ENCODE peak calls at places on chromosomes 11 and 22, in seven cellular contexts. Q is GM04504, L is kidney epithelial cell, T is neuronal stem cell, Y is GM04503, E is type B pancreatic cell, S is ovary. A is an unnamed sample.
A peak's percentile ranks its signal among the peaks of the same experiment; 100 is the strongest.

GRCh38 chr11:69378303-69379141 is 84.6 kb downstream of the MYEOV start:
- DNase-seq in Q (no peak), L (no peak), T (no peak), Y (no peak), E (no peak), S (peak; percentile 3), A (no peak)

GRCh38 chr22:21734540-21735197 is 925 bp downstream of the YPEL1 start:
- DNase-seq in Q (no peak), L (no peak), T (no peak), Y (no peak), E (no peak), S (no peak), A (no peak)

GRCh38 chr22:20775342-20775895 is 1.5 kb downstream of the SERPIND1 start:
- DNase-seq in Q (no peak), L (no peak), T (no peak), Y (no peak), E (no peak), S (no peak), A (no peak)

GRCh38 chr22:19795617-19796008 is 35.0 kb downstream of the TBX1 start:
- DNase-seq in Q (peak; percentile 28), L (no peak), T (no peak), Y (no peak), E (no peak), S (no peak), A (no peak)

GRCh38 chr11:117822031-117822521 is 2.5 kb downstream of the FXYD2 start:
- DNase-seq in Q (no peak), L (no peak), T (no peak), Y (no peak), E (no peak), S (peak; percentile 32), A (no peak)

GRCh38 chr22:28316014-28316413 is 363.6 kb downstream of the TTC28 start:
- DNase-seq in Q (no peak), L (no peak), T (no peak), Y (no peak), E (no peak), S (no peak), A (no peak)

GRCh38 chr11:1731451-1732059 is 18.8 kb downstream of the IFITM10 start:
- DNase-seq in Q (no peak), L (no peak), T (no peak), Y (no peak), E (no peak), S (no peak), A (no peak)

GRCh38 chr11:74566386-74566960 is 25.9 kb upstream of the POLD3 start:
- DNase-seq in Q (no peak), L (peak; percentile 9), T (no peak), Y (no peak), E (no peak), S (no peak), A (no peak)

GRCh38 chr11:2538951-2539735 is 94.3 kb downstream of the KCNQ1 start:
- DNase-seq in Q (no peak), L (no peak), T (no peak), Y (no peak), E (no peak), S (no peak), A (no peak)

GRCh38 chr22:35333220-35333619 is 33.5 kb downstream of the TOM1 start:
- DNase-seq in Q (no peak), L (no peak), T (no peak), Y (no peak), E (no peak), S (no peak), A (no peak)

GRCh38 chr22:43824724-43825485 is 12.8 kb upstream of the EFCAB6 start:
- DNase-seq in Q (no peak), L (no peak), T (no peak), Y (no peak), E (peak; percentile 50), S (no peak), A (no peak)

GRCh38 chr11:13462311-13462927 is 603 bp downstream of the BTBD10 start:
- DNase-seq in Q (peak; percentile 15), L (no peak), T (peak; percentile 51), Y (no peak), E (no peak), S (no peak), A (no peak)

A was measured in HFF-Myc.